ENCODE peak calls at places on chromosomes 6 and 20, in six cellular contexts. F is Caki2; P is ACHN; Q is CD4-positive, alpha-beta memory T cell; X is cardiac muscle cell; C is amygdala. W is an unnamed sample.

GRCh38 chr6:130931683-130932082 is 104.5 kb downstream of the SMLR1 start:
- DNase-seq in X (no peak), P (no peak), F (no peak), C (no peak), Q (no peak), W (no peak)

GRCh38 chr6:1971612-1972011 is 273.8 kb downstream of the GMDS start:
- DNase-seq in F (no peak), Q (no peak), P (no peak), C (no peak), X (peak), W (no peak)

GRCh38 chr6:5379647-5380242 is 118.4 kb downstream of the FARS2 start:
- DNase-seq in Q (no peak), C (no peak), F (no peak), P (peak), X (peak), W (no peak)

GRCh38 chr6:25962368-25963127 is at the start of gene TRIM38:
- DNase-seq in X (peak), C (no peak), F (peak), Q (peak), P (peak), W (peak)

GRCh38 chr20:9467995-9468394 is 46.4 kb upstream of the LAMP5 start:
- DNase-seq in F (no peak), X (peak), Q (no peak), P (peak), C (no peak), W (no peak)

GRCh38 chr6:127587875-127588274 is 10.9 kb downstream of the C6orf58 start:
- DNase-seq in X (no peak), F (no peak), C (no peak), P (no peak), Q (no peak), W (no peak)

GRCh38 chr20:57074386-57074785 is 192.1 kb downstream of the BMP7 start:
- DNase-seq in X (no peak), F (no peak), P (no peak), C (no peak), Q (no peak), W (no peak)

GRCh38 chr20:5718896-5719595 is 31.2 kb upstream of the SHLD1 start:
- DNase-seq in X (no peak), C (no peak), Q (no peak), F (no peak), P (no peak), W (no peak)

GRCh38 chr6:132011582-132011981 is 60.4 kb upstream of the CCN2 start:
- DNase-seq in F (no peak), P (no peak), C (no peak), Q (no peak), X (no peak), W (no peak)

GRCh38 chr6:143543435-143543834 is 31.9 kb upstream of the FUCA2 start:
- DNase-seq in Q (no peak), C (no peak), P (no peak), F (no peak), X (no peak), W (no peak)

GRCh38 chr20:51373713-51374481 is 168.6 kb downstream of the NFATC2 start:
- DNase-seq in C (no peak), P (no peak), X (peak), Q (no peak), F (no peak), W (no peak)

GRCh38 chr6:46993846-46994245 is 48.3 kb downstream of the ADGRF1 start:
- DNase-seq in P (peak), C (no peak), Q (no peak), F (no peak), X (no peak), W (no peak)

GRCh38 chr6:46655803-46656202 is 3.0 kb downstream of the SLC25A27 start:
- DNase-seq in C (no peak), P (peak), F (no peak), Q (no peak), X (peak), W (no peak)

GRCh38 chr6:75292522-75292921 is 7.9 kb upstream of the TMEM30A start:
- DNase-seq in Q (no peak), P (no peak), F (no peak), X (no peak), C (no peak), W (no peak)

GRCh38 chr6:41150671-41151070 is 3.5 kb downstream of the TREML1 start:
- DNase-seq in X (no peak), Q (no peak), C (no peak), P (no peak), F (no peak), W (no peak)

GRCh38 chr6:147381734-147382133 is 126.8 kb upstream of the SAMD5 start:
- DNase-seq in X (no peak), P (no peak), Q (no peak), F (no peak), C (no peak), W (no peak)

GRCh38 chr6:56852249-56852606 is 102.7 kb upstream of the BEND6 start:
- DNase-seq in P (no peak), C (no peak), F (no peak), X (no peak), Q (no peak), W (no peak)

GRCh38 chr6:19037607-19038006 is 650.5 kb downstream of the RNF144B start:
- DNase-seq in P (no peak), Q (no peak), C (no peak), X (no peak), F (no peak), W (no peak)

GRCh38 chr6:17470209-17470952 is 77.0 kb downstream of the CAP2 start:
- DNase-seq in C (no peak), Q (no peak), X (no peak), P (no peak), F (no peak), W (no peak)

GRCh38 chr6:24458134-24458533 is 31.2 kb downstream of the GPLD1 start:
- DNase-seq in Q (no peak), F (no peak), X (no peak), C (no peak), P (no peak), W (no peak)

GRCh38 chr6:2387445-2387844 is 142.0 kb upstream of the GMDS start:
- DNase-seq in Q (no peak), C (no peak), X (no peak), P (no peak), F (no peak), W (no peak)

GRCh38 chr6:25754508-25754907 is at the start of gene SLC17A4:
- DNase-seq in P (no peak), F (no peak), Q (no peak), C (no peak), X (no peak), W (no peak)

GRCh38 chr6:75213112-75213511 is 7.3 kb upstream of the COL12A1 start:
- DNase-seq in F (no peak), P (no peak), X (no peak), Q (no peak), C (no peak), W (no peak)

GRCh38 chr20:61052796-61053442 is 199.1 kb upstream of the CDH4 start:
- DNase-seq in P (no peak), F (no peak), X (no peak), C (no peak), Q (no peak), W (no peak)

GRCh38 chr6:16004934-16005673 is 123.8 kb upstream of the MYLIP start:
- DNase-seq in P (no peak), C (no peak), F (no peak), X (no peak), Q (no peak), W (no peak)

GRCh38 chr20:50128520-50128905 is 15.6 kb upstream of the UBE2V1 start:
- DNase-seq in Q (no peak), C (no peak), F (no peak), X (no peak), P (no peak), W (no peak)

GRCh38 chr20:50338479-50339195 is 148.0 kb downstream of the CEBPB start:
- DNase-seq in Q (peak), F (no peak), X (peak), P (no peak), C (no peak), W (no peak)

GRCh38 chr20:57596998-57597939 is 23.0 kb downstream of the ZBP1 start:
- DNase-seq in X (peak), F (peak), C (peak), P (peak), Q (peak), W (no peak)

GRCh38 chr6:27178001-27178730 is 69.3 kb upstream of the PRSS16 start:
- DNase-seq in C (no peak), P (peak), F (peak), Q (peak), X (peak), W (no peak)

GRCh38 chr6:1798303-1798964 is 188.7 kb downstream of the FOXC1 start:
- DNase-seq in Q (no peak), X (no peak), F (no peak), P (no peak), C (no peak), W (no peak)

GRCh38 chr6:32519117-32519909 is 10.8 kb downstream of the HLA-DRB5 start:
- DNase-seq in C (no peak), F (no peak), P (no peak), X (no peak), Q (no peak), W (no peak)

GRCh38 chr20:44166477-44166876 is 20.5 kb downstream of the JPH2 start:
- DNase-seq in X (peak), C (no peak), F (no peak), Q (no peak), P (peak), W (no peak)

GRCh38 chr20:6768228-6769185 is 1.0 kb downstream of the BMP2 start:
- DNase-seq in P (peak), X (peak), F (peak), Q (no peak), C (no peak), W (no peak)

W was measured in thoracic aorta.